ENCODE peak calls at places on chromosomes 2 and 18, in seven cellular contexts. T is PC-3; Q is CD4-positive, alpha-beta T cell; K is CD4-positive, CD25-positive, alpha-beta regulatory T cell; E is CD8-positive, alpha-beta T cell; B is neuronal stem cell; N is GM23338. R is an unnamed sample.

GRCh38 chr18:74368901-74369705 is 53.5 kb downstream of the C18orf63 start:
- DNase-seq in T (no peak), B (no peak), N (no peak), K (no peak), Q (no peak), E (no peak), R (no peak)

GRCh38 chr2:201349601-201350000 is 7.5 kb downstream of the FLACC1 start:
- DNase-seq in N (no peak), Q (no peak), K (no peak), B (no peak), E (no peak), T (no peak), R (no peak)

GRCh38 chr2:103139628-103140268 is 377.9 kb downstream of the TMEM182 start:
- DNase-seq in B (no peak), E (no peak), N (no peak), K (no peak), T (no peak), Q (no peak), R (no peak)

GRCh38 chr18:3248062-3248669 is 565 bp downstream of the MYL12A start:
- DNase-seq in N (peak), E (peak), B (peak), Q (no peak), K (no peak), T (no peak), R (peak)

GRCh38 chr2:84194906-84195644 is 264.0 kb downstream of the SUCLG1 start:
- DNase-seq in N (no peak), Q (no peak), K (no peak), B (no peak), T (no peak), E (no peak), R (no peak)

GRCh38 chr18:31652355-31652754 is 32.0 kb downstream of the B4GALT6 start:
- DNase-seq in K (no peak), E (no peak), T (no peak), N (no peak), Q (no peak), B (no peak), R (no peak)

GRCh38 chr2:62074233-62074632 is 121.7 kb upstream of the B3GNT2 start:
- DNase-seq in E (no peak), T (no peak), K (no peak), Q (no peak), B (no peak), N (peak), R (no peak)

GRCh38 chr2:172311921-172312345 is 115.5 kb upstream of the ITGA6 start:
- DNase-seq in Q (no peak), E (no peak), N (no peak), K (no peak), B (no peak), T (no peak), R (no peak)

GRCh38 chr2:105449083-105449482 is 50.2 kb upstream of the FHL2 start:
- DNase-seq in T (peak), E (no peak), N (no peak), K (no peak), Q (no peak), B (no peak), R (no peak)

GRCh38 chr2:213251618-213252017 is 32.6 kb upstream of the SPAG16 start:
- DNase-seq in B (peak), N (peak), T (peak), E (no peak), K (no peak), Q (no peak), R (no peak)

GRCh38 chr2:50148632-50149031 is 883.3 kb downstream of the NRXN1 start:
- DNase-seq in N (peak), K (no peak), T (no peak), E (no peak), B (no peak), Q (no peak), R (no peak)

GRCh38 chr2:216406861-216407260 is 5.4 kb upstream of the SMARCAL1 start:
- DNase-seq in T (no peak), B (no peak), K (no peak), E (no peak), Q (no peak), N (no peak), R (no peak)

GRCh38 chr2:168244318-168244717 is 3.1 kb downstream of the STK39 start:
- DNase-seq in K (peak), N (no peak), T (peak), E (peak), B (no peak), Q (peak), R (no peak)

GRCh38 chr2:153388246-153388645 is 90.3 kb downstream of the RPRM start:
- DNase-seq in T (peak), N (no peak), K (no peak), Q (no peak), B (no peak), E (no peak), R (no peak)

GRCh38 chr2:220678943-220679342 is 893.2 kb downstream of the EPHA4 start:
- DNase-seq in K (no peak), E (no peak), Q (no peak), T (no peak), B (no peak), N (no peak), R (no peak)

GRCh38 chr2:120675460-120676130 is 60.1 kb upstream of the GLI2 start:
- DNase-seq in B (no peak), E (no peak), N (peak), T (peak), K (no peak), Q (peak), R (peak)

GRCh38 chr18:56987236-56987635 is 159.7 kb upstream of the BOD1L2 start:
- DNase-seq in K (no peak), T (no peak), E (no peak), B (no peak), N (no peak), Q (no peak), R (no peak)

GRCh38 chr18:56983275-56983992 is 163.5 kb upstream of the BOD1L2 start:
- DNase-seq in B (no peak), E (no peak), Q (no peak), N (no peak), T (no peak), K (no peak), R (no peak)

GRCh38 chr18:56984731-56985130 is 162.2 kb upstream of the BOD1L2 start:
- DNase-seq in T (no peak), Q (no peak), K (no peak), E (no peak), B (no peak), N (no peak), R (no peak)

GRCh38 chr18:56988022-56988421 is 158.9 kb upstream of the BOD1L2 start:
- DNase-seq in N (no peak), Q (no peak), K (no peak), E (no peak), T (no peak), B (no peak), R (no peak)

GRCh38 chr18:56986829-56987228 is 160.1 kb upstream of the BOD1L2 start:
- DNase-seq in K (no peak), T (no peak), B (peak), E (no peak), N (peak), Q (no peak), R (no peak)
- H3K27ac ChIP-seq in K (no peak), T (no peak), B (no peak), E (no peak), N (no peak), Q (no peak), R (no peak)

GRCh38 chr2:187876554-187876953 is 322.3 kb upstream of the TFPI start:
- DNase-seq in B (no peak), N (no peak), E (no peak), K (no peak), T (no peak), Q (no peak), R (no peak)

GRCh38 chr2:187874786-187875185 is 320.6 kb upstream of the TFPI start:
- DNase-seq in B (no peak), N (no peak), E (no peak), T (no peak), K (no peak), Q (no peak), R (no peak)

GRCh38 chr2:187877391-187877790 is 323.2 kb upstream of the TFPI start:
- DNase-seq in N (no peak), T (no peak), E (no peak), Q (no peak), B (no peak), K (no peak), R (no peak)

GRCh38 chr2:187875836-187876235 is 321.6 kb upstream of the TFPI start:
- DNase-seq in Q (no peak), T (no peak), E (no peak), K (no peak), B (no peak), N (no peak), R (no peak)

GRCh38 chr2:187875271-187875670 is 321.0 kb upstream of the TFPI start:
- DNase-seq in E (no peak), K (no peak), B (no peak), N (no peak), T (no peak), Q (no peak), R (no peak)
- H3K27ac ChIP-seq in E (no peak), K (no peak), B (no peak), N (no peak), T (no peak), Q (no peak), R (no peak)

GRCh38 chr2:189394525-189394924 is 46.7 kb upstream of the WDR75 start:
- DNase-seq in N (no peak), B (no peak), K (no peak), E (no peak), Q (no peak), T (no peak), R (no peak)
- H3K27ac ChIP-seq in N (no peak), B (no peak), K (no peak), E (no peak), Q (no peak), T (peak), R (no peak)

GRCh38 chr18:46310258-46310657 is 206.1 kb downstream of the HAUS1 start:
- DNase-seq in Q (no peak), E (no peak), K (no peak), B (no peak), T (no peak), N (no peak), R (no peak)
- H3K27ac ChIP-seq in Q (no peak), E (no peak), K (no peak), B (no peak), T (no peak), N (no peak), R (no peak)

DNA sequence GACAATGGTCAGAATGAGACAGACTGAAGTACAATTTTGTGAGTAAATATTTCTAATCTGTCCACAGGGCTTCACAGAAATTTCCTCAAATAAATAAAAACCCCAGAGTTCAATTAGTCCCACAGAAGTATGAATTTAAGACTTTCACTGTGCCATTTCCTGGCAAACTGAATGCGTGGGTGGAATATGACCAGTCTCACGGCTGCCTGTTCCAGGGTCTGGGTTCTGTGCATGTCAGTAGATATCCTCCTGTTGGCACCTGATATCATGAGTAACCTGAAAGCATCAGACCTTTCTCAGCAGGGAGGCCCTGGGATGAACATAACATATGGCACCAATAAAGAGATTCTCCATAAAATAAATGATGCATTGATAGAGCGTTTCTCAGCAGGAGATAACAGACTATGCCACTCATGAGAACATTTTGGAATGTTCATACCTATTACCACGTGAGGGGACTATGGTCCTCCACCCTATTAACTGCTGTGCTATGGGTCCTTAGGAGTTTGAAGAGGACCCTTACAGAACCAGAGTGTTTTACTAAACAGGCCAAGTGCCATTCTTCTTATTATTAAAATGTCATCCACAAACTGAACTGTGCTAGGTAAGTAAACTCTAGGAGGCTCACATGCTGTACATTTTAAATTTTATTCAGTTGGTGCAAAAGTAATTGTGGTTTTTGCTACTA is 10.6 kb upstream of the MALL start:
- DNase-seq in B (no peak), E (no peak), T (no peak), N (no peak), Q (no peak), K (no peak), R (no peak)
- H3K27ac ChIP-seq in B (no peak), E (no peak), T (no peak), N (no peak), Q (no peak), K (no peak), R (no peak)

GRCh38 chr2:74426181-74426758 is 4.7 kb downstream of the WDR54 start:
- DNase-seq in Q (no peak), E (no peak), B (no peak), T (no peak), N (no peak), K (no peak), R (no peak)

GRCh38 chr2:74424995-74425406 is 3.5 kb downstream of the WDR54 start:
- DNase-seq in K (no peak), T (no peak), N (no peak), B (no peak), Q (no peak), E (no peak), R (no peak)

GRCh38 chr2:74425523-74425922 is 4.0 kb downstream of the WDR54 start:
- DNase-seq in K (no peak), Q (no peak), T (no peak), N (no peak), E (no peak), B (no peak), R (no peak)

GRCh38 chr2:74423226-74424095 is 1.9 kb downstream of the WDR54 start:
- DNase-seq in B (no peak), T (no peak), N (no peak), K (no peak), E (no peak), Q (no peak), R (no peak)

GRCh38 chr2:74424139-74424992 is 2.8 kb downstream of the WDR54 start:
- DNase-seq in Q (no peak), N (no peak), T (peak), K (no peak), E (no peak), B (no peak), R (no peak)
- H3K27ac ChIP-seq in Q (no peak), N (no peak), T (no peak), K (no peak), E (no peak), B (no peak), R (no peak)

GRCh38 chr2:99707592-99707991 is 217.8 kb upstream of the REV1 start:
- DNase-seq in B (no peak), T (no peak), N (peak), Q (no peak), E (no peak), K (no peak), R (no peak)
- H3K27ac ChIP-seq in B (no peak), T (no peak), N (peak), Q (no peak), E (no peak), K (no peak), R (no peak)

GRCh38 chr2:231605607-231606091 is 13.0 kb downstream of the TEX44 start:
- DNase-seq in K (no peak), N (no peak), T (no peak), Q (no peak), B (no peak), E (no peak), R (peak)
- H3K27ac ChIP-seq in K (peak), N (no peak), T (peak), Q (no peak), B (peak), E (no peak), R (peak)